ENCODE peak calls at places on chromosome 16, in four cellular contexts. C is NCI-H460; Z is effector memory CD8-positive, alpha-beta T cell; H is RWPE2. O is an unnamed sample.

GRCh38 chr16:64629622-64630021 is 492.2 kb downstream of the CDH11 start:
- DNase-seq in C (no peak), H (no peak), Z (no peak), O (no peak)

GRCh38 chr16:68244903-68245853 is at the start of gene PLA2G15:
- DNase-seq in Z (peak), C (peak), H (peak), O (peak)

GRCh38 chr16:74029122-74029805 is 267.4 kb upstream of the PSMD7 start:
- DNase-seq in C (no peak), H (no peak), Z (no peak), O (no peak)

GRCh38 chr16:2013527-2013926 is 3.9 kb upstream of the ZNF598 start:
- DNase-seq in C (no peak), Z (no peak), H (no peak), O (no peak)

GRCh38 chr16:28292731-28293588 is 635 bp downstream of the SBK1 start:
- DNase-seq in C (no peak), Z (no peak), H (no peak), O (peak)

GRCh38 chr16:87891763-87892162 is 22.5 kb upstream of the SLC7A5 start:
- DNase-seq in Z (no peak), H (no peak), C (no peak), O (no peak)

GRCh38 chr16:81649561-81649960 is 129.5 kb upstream of the PLCG2 start:
- DNase-seq in Z (no peak), H (no peak), C (no peak), O (no peak)

GRCh38 chr16:69848635-69849545 is 86.8 kb downstream of the WWP2 start:
- DNase-seq in C (peak), H (no peak), Z (no peak), O (no peak)

GRCh38 chr16:78648517-78648916 is 549.1 kb downstream of the WWOX start:
- DNase-seq in H (no peak), C (no peak), Z (no peak), O (no peak)

GRCh38 chr16:28897826-28898225 is 19.5 kb downstream of the ATP2A1 start:
- DNase-seq in Z (no peak), H (no peak), C (no peak), O (no peak)

GRCh38 chr16:51157698-51158097 is 6.6 kb upstream of the SALL1 start:
- DNase-seq in H (no peak), C (no peak), Z (no peak), O (no peak)

GRCh38 chr16:68969338-68969737 is 126.0 kb downstream of the TANGO6 start:
- DNase-seq in H (no peak), Z (no peak), C (no peak), O (no peak)

GRCh38 chr16:75477680-75478473 is 13.4 kb upstream of the TMEM170A start:
- DNase-seq in H (no peak), Z (no peak), C (no peak), O (no peak)

GRCh38 chr16:85555549-85556455 is 57.3 kb upstream of the GSE1 start:
- DNase-seq in Z (no peak), C (no peak), H (peak), O (no peak)